ENCODE peak calls at places on chromosomes 5 and 9, in seven cellular contexts. One of them, this sample, is unnamed.

GRCh38 chr5:167720676-167721260 is 570.7 kb upstream of the WWC1 start:
- DNase-seq in neural progenitor cell: no peak
- DNase-seq in OCI-LY7: no peak
- DNase-seq in mesenchymal stem cell: peak
- DNase-seq in adrenal gland: no peak
- DNase-seq in cardiac muscle cell: no peak
- DNase-seq in stomach: no peak
- DNase-seq in this sample: no peak

GRCh38 chr5:15446552-15446951 is 53.4 kb upstream of the FBXL7 start:
- DNase-seq in adrenal gland: no peak
- DNase-seq in mesenchymal stem cell: no peak
- DNase-seq in cardiac muscle cell: peak
- DNase-seq in neural progenitor cell: no peak
- DNase-seq in stomach: no peak
- DNase-seq in OCI-LY7: no peak
- DNase-seq in this sample: no peak

GRCh38 chr5:132753135-132753987 is 6.1 kb downstream of the CCNI2 start:
- DNase-seq in mesenchymal stem cell: no peak
- DNase-seq in adrenal gland: peak
- DNase-seq in stomach: peak
- DNase-seq in neural progenitor cell: peak
- DNase-seq in OCI-LY7: no peak
- DNase-seq in cardiac muscle cell: no peak
- DNase-seq in this sample: peak

GRCh38 chr9:76996700-76997099 is 22.8 kb upstream of the FOXB2 start:
- DNase-seq in neural progenitor cell: peak
- DNase-seq in OCI-LY7: peak
- DNase-seq in cardiac muscle cell: peak
- DNase-seq in stomach: no peak
- DNase-seq in adrenal gland: peak
- DNase-seq in mesenchymal stem cell: peak
- DNase-seq in this sample: no peak

GRCh38 chr5:53330491-53330890 is 149.9 kb upstream of the FST start:
- DNase-seq in mesenchymal stem cell: no peak
- DNase-seq in adrenal gland: no peak
- DNase-seq in OCI-LY7: no peak
- DNase-seq in stomach: no peak
- DNase-seq in cardiac muscle cell: no peak
- DNase-seq in neural progenitor cell: no peak
- DNase-seq in this sample: no peak

GRCh38 chr5:82335807-82336206 is 57.7 kb upstream of the RPS23 start:
- DNase-seq in cardiac muscle cell: peak
- DNase-seq in adrenal gland: peak
- DNase-seq in mesenchymal stem cell: peak
- DNase-seq in OCI-LY7: no peak
- DNase-seq in neural progenitor cell: no peak
- DNase-seq in stomach: no peak
- DNase-seq in this sample: no peak

GRCh38 chr9:114249424-114250234 is 73.3 kb upstream of the ORM1 start:
- DNase-seq in mesenchymal stem cell: no peak
- DNase-seq in OCI-LY7: no peak
- DNase-seq in neural progenitor cell: no peak
- DNase-seq in cardiac muscle cell: no peak
- DNase-seq in stomach: no peak
- DNase-seq in adrenal gland: no peak
- DNase-seq in this sample: no peak

GRCh38 chr9:99130069-99130468 is 25.2 kb downstream of the TGFBR1 start:
- DNase-seq in mesenchymal stem cell: no peak
- DNase-seq in OCI-LY7: peak
- DNase-seq in neural progenitor cell: no peak
- DNase-seq in adrenal gland: no peak
- DNase-seq in cardiac muscle cell: no peak
- DNase-seq in stomach: no peak
- DNase-seq in this sample: no peak

GRCh38 chr5:166354277-166354676 is 1937.2 kb upstream of the WWC1 start:
- DNase-seq in neural progenitor cell: no peak
- DNase-seq in cardiac muscle cell: no peak
- DNase-seq in stomach: no peak
- DNase-seq in mesenchymal stem cell: peak
- DNase-seq in adrenal gland: no peak
- DNase-seq in OCI-LY7: no peak
- DNase-seq in this sample: no peak

GRCh38 chr9:136482046-136482792 is 621 bp downstream of the SEC16A start:
- DNase-seq in adrenal gland: peak
- DNase-seq in neural progenitor cell: peak
- DNase-seq in cardiac muscle cell: peak
- DNase-seq in OCI-LY7: peak
- DNase-seq in mesenchymal stem cell: peak
- DNase-seq in stomach: no peak
- DNase-seq in this sample: peak

GRCh38 chr5:141709704-141710267 is 27.8 kb upstream of the ARAP3 start:
- DNase-seq in cardiac muscle cell: no peak
- DNase-seq in neural progenitor cell: no peak
- DNase-seq in adrenal gland: no peak
- DNase-seq in stomach: no peak
- DNase-seq in OCI-LY7: no peak
- DNase-seq in mesenchymal stem cell: no peak
- DNase-seq in this sample: no peak

GRCh38 chr5:158423623-158424200 is 564.8 kb upstream of the CLINT1 start:
- DNase-seq in stomach: no peak
- DNase-seq in mesenchymal stem cell: no peak
- DNase-seq in neural progenitor cell: no peak
- DNase-seq in cardiac muscle cell: peak
- DNase-seq in OCI-LY7: no peak
- DNase-seq in adrenal gland: no peak
- DNase-seq in this sample: no peak

GRCh38 chr9:94922691-94923107 is 196.2 kb downstream of the AOPEP start:
- DNase-seq in mesenchymal stem cell: peak
- DNase-seq in neural progenitor cell: no peak
- DNase-seq in stomach: no peak
- DNase-seq in adrenal gland: peak
- DNase-seq in cardiac muscle cell: peak
- DNase-seq in OCI-LY7: peak
- DNase-seq in this sample: peak

GRCh38 chr9:136977223-136978072 is at the start of gene PTGDS:
- DNase-seq in adrenal gland: no peak
- DNase-seq in OCI-LY7: no peak
- DNase-seq in neural progenitor cell: peak
- DNase-seq in cardiac muscle cell: peak
- DNase-seq in mesenchymal stem cell: peak
- DNase-seq in stomach: no peak
- DNase-seq in this sample: no peak

GRCh38 chr9:95044731-95045508 is 272.6 kb downstream of the FANCC start:
- DNase-seq in mesenchymal stem cell: peak
- DNase-seq in stomach: peak
- DNase-seq in cardiac muscle cell: no peak
- DNase-seq in neural progenitor cell: peak
- DNase-seq in adrenal gland: no peak
- DNase-seq in OCI-LY7: no peak
- DNase-seq in this sample: no peak

GRCh38 chr9:121707477-121708424 is 56.3 kb downstream of the DAB2IP start:
- DNase-seq in mesenchymal stem cell: peak
- DNase-seq in stomach: no peak
- DNase-seq in cardiac muscle cell: no peak
- DNase-seq in adrenal gland: no peak
- DNase-seq in neural progenitor cell: no peak
- DNase-seq in OCI-LY7: peak
- DNase-seq in this sample: peak

GRCh38 chr5:1542755-1543154 is 19.0 kb upstream of the LPCAT1 start:
- DNase-seq in cardiac muscle cell: peak
- DNase-seq in stomach: peak
- DNase-seq in OCI-LY7: no peak
- DNase-seq in mesenchymal stem cell: no peak
- DNase-seq in adrenal gland: peak
- DNase-seq in neural progenitor cell: no peak
- DNase-seq in this sample: peak

GRCh38 chr5:115336201-115336720 is 39.8 kb upstream of the CCDC112 start:
- DNase-seq in OCI-LY7: no peak
- DNase-seq in adrenal gland: no peak
- DNase-seq in stomach: no peak
- DNase-seq in neural progenitor cell: no peak
- DNase-seq in mesenchymal stem cell: no peak
- DNase-seq in cardiac muscle cell: no peak
- DNase-seq in this sample: peak

GRCh38 chr9:6805532-6805931 is 47.8 kb downstream of the KDM4C start:
- DNase-seq in adrenal gland: peak
- DNase-seq in stomach: peak
- DNase-seq in mesenchymal stem cell: peak
- DNase-seq in neural progenitor cell: no peak
- DNase-seq in cardiac muscle cell: peak
- DNase-seq in OCI-LY7: no peak
- DNase-seq in this sample: no peak

GRCh38 chr9:79928661-79929060 is 356.9 kb downstream of the TLE4 start:
- DNase-seq in OCI-LY7: no peak
- DNase-seq in neural progenitor cell: no peak
- DNase-seq in mesenchymal stem cell: no peak
- DNase-seq in adrenal gland: no peak
- DNase-seq in cardiac muscle cell: no peak
- DNase-seq in stomach: no peak
- DNase-seq in this sample: no peak

GRCh38 chr5:111548992-111549649 is 36.8 kb upstream of the STARD4 start:
- DNase-seq in OCI-LY7: no peak
- DNase-seq in neural progenitor cell: no peak
- DNase-seq in stomach: peak
- DNase-seq in mesenchymal stem cell: peak
- DNase-seq in adrenal gland: no peak
- DNase-seq in cardiac muscle cell: no peak
- DNase-seq in this sample: no peak

GRCh38 chr9:122498883-122499288 is 11.7 kb upstream of the OR1J2 start:
- DNase-seq in neural progenitor cell: peak
- DNase-seq in OCI-LY7: peak
- DNase-seq in cardiac muscle cell: peak
- DNase-seq in adrenal gland: peak
- DNase-seq in stomach: no peak
- DNase-seq in mesenchymal stem cell: peak
- DNase-seq in this sample: peak

GRCh38 chr5:109921735-109922395 is 232.1 kb downstream of the MAN2A1 start:
- DNase-seq in cardiac muscle cell: no peak
- DNase-seq in adrenal gland: no peak
- DNase-seq in neural progenitor cell: no peak
- DNase-seq in stomach: peak
- DNase-seq in OCI-LY7: peak
- DNase-seq in mesenchymal stem cell: no peak
- DNase-seq in this sample: no peak

GRCh38 chr9:129162901-129163670 is 15.0 kb downstream of the IER5L start:
- DNase-seq in mesenchymal stem cell: no peak
- DNase-seq in OCI-LY7: no peak
- DNase-seq in neural progenitor cell: no peak
- DNase-seq in stomach: no peak
- DNase-seq in adrenal gland: no peak
- DNase-seq in cardiac muscle cell: peak
- DNase-seq in this sample: no peak
- H3K4me3 ChIP-seq in mesenchymal stem cell: peak
- H3K4me3 ChIP-seq in OCI-LY7: no peak
- H3K4me3 ChIP-seq in neural progenitor cell: no peak
- H3K4me3 ChIP-seq in stomach: no peak
- H3K4me3 ChIP-seq in adrenal gland: no peak
- H3K4me3 ChIP-seq in cardiac muscle cell: no peak
- H3K4me3 ChIP-seq in this sample: no peak

GRCh38 chr9:3508531-3509374 is 17.0 kb downstream of the RFX3 start:
- DNase-seq in adrenal gland: no peak
- DNase-seq in cardiac muscle cell: no peak
- DNase-seq in neural progenitor cell: no peak
- DNase-seq in stomach: no peak
- DNase-seq in OCI-LY7: peak
- DNase-seq in mesenchymal stem cell: peak
- DNase-seq in this sample: peak
- H3K4me3 ChIP-seq in adrenal gland: no peak
- H3K4me3 ChIP-seq in cardiac muscle cell: no peak
- H3K4me3 ChIP-seq in neural progenitor cell: no peak
- H3K4me3 ChIP-seq in stomach: no peak
- H3K4me3 ChIP-seq in OCI-LY7: peak
- H3K4me3 ChIP-seq in mesenchymal stem cell: no peak
- H3K4me3 ChIP-seq in this sample: peak

DNA sequence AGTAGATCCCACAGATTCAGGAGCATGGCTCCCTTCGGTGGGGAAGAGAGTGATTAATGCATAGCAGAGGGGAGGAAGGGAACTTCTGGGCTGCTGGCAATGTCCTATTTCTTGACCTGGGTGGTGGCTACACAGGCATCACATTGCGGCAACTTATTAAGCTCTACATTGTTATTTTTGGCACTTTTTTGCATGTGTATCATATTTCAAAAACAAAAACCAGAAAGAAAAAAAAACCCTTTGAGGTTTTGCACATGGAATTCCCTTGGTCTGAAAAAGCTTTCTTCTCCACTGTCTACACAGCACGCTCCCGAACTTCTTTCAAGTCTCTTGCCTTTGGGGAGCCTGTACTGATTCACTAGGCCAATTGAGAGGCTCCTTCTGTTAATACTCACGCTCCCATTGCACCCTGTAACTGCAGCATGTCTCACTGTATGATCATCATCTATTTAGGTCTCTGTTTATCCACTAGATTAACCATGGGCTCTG is 25.1 kb downstream of the CEMIP2 start:
- DNase-seq in stomach: no peak
- DNase-seq in OCI-LY7: no peak
- DNase-seq in adrenal gland: no peak
- DNase-seq in neural progenitor cell: no peak
- DNase-seq in cardiac muscle cell: peak
- DNase-seq in mesenchymal stem cell: no peak
- DNase-seq in this sample: peak
- H3K4me3 ChIP-seq in stomach: no peak
- H3K4me3 ChIP-seq in OCI-LY7: no peak
- H3K4me3 ChIP-seq in adrenal gland: no peak
- H3K4me3 ChIP-seq in neural progenitor cell: no peak
- H3K4me3 ChIP-seq in cardiac muscle cell: no peak
- H3K4me3 ChIP-seq in mesenchymal stem cell: no peak
- H3K4me3 ChIP-seq in this sample: no peak

DNA sequence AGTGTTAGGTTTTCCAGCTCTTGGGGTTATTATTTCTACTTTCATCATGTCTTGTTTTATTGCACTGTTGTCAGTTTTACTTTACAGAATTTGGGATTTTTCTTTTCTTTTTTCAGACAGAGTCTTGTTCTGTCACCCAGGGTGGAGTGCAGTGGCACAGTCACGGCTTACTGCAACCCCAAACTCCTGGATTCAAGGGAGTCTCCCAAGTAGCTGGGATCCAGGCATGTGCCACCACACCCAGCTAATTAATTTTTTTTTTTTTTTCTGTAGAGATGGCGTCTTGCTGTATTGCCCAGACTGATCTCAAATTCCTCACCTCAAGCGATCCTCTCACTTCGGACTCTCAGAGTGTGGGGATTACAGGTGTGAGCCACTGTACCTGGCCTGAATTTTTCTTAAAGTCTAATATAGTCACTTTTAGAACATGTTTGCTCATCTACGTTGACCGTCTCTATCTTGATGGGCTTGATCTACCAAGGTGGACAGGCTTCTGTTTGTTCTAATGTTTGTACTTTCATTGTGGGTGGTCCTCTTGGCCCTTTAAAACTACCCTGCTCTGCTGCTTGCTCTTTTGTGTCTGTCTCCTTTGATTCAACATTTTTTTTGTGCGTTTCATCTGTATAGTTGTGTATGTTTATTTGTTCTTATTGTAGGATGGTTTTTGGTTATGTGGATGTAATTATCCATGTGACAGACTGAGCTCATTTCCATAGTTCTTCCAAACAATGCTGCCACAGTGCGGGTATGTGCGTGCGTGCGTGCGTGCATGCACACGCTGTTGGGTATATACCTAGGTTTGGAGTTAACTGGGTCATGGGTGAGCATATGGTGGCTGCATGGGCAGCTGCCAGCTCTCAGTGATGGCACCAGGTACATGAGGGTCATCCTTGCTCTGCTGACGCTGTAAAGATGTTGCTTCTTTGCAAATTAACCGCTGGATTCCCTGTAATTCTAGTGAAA is 18.1 kb downstream of the PRRC2B start:
- DNase-seq in mesenchymal stem cell: no peak
- DNase-seq in neural progenitor cell: no peak
- DNase-seq in stomach: no peak
- DNase-seq in adrenal gland: no peak
- DNase-seq in cardiac muscle cell: no peak
- DNase-seq in OCI-LY7: no peak
- DNase-seq in this sample: no peak
- H3K4me3 ChIP-seq in mesenchymal stem cell: no peak
- H3K4me3 ChIP-seq in neural progenitor cell: no peak
- H3K4me3 ChIP-seq in stomach: no peak
- H3K4me3 ChIP-seq in adrenal gland: no peak
- H3K4me3 ChIP-seq in cardiac muscle cell: no peak
- H3K4me3 ChIP-seq in OCI-LY7: no peak
- H3K4me3 ChIP-seq in this sample: no peak

This sample was measured in mammary epithelial cell.